ENCODE peak calls at places on chromosomes 12 and 14, in seven cellular contexts. M is cardiac fibroblast, N is fibroblast of mammary gland, V is tibial artery, G is tibial nerve, X is OCI-LY7, H is GM23338. K is an unnamed sample.

GRCh38 chr12:94676011-94676709 is 25.8 kb upstream of the TMCC3 start:
- DNase-seq in M (no peak), N (no peak), V (peak; percentile 80), G (peak; percentile 74), X (no peak), H (no peak), K (no peak)

GRCh38 chr12:17793854-17794253 is 296.1 kb downstream of the RERGL start:
- DNase-seq in M (no peak), N (no peak), V (no peak), G (no peak), X (no peak), H (no peak), K (peak; percentile 19)

GRCh38 chr12:26120561-26121274 is 4.1 kb downstream of the BHLHE41 start:
- DNase-seq in M (no peak), N (no peak), V (no peak), G (no peak), X (no peak), H (no peak), K (no peak)

GRCh38 chr14:85799668-85800067 is 269.7 kb downstream of the FLRT2 start:
- DNase-seq in M (no peak), N (no peak), V (no peak), G (no peak), X (no peak), H (no peak), K (no peak)

GRCh38 chr14:48973136-48973535 is 613.0 kb downstream of the RPS29 start:
- DNase-seq in M (no peak), N (no peak), V (no peak), G (no peak), X (no peak), H (no peak), K (no peak)

GRCh38 chr14:67940894-67941455 is 121.4 kb downstream of the RAD51B start:
- DNase-seq in M (peak; percentile 97), N (peak; percentile 98), V (peak; percentile 33), G (no peak), X (no peak), H (peak; percentile 9), K (no peak)

GRCh38 chr12:132955094-132955932 is 793 bp downstream of the ZNF605 start:
- DNase-seq in M (peak; percentile 79), N (peak; percentile 79), V (no peak), G (peak; percentile 12), X (peak; percentile 5), H (peak; percentile 52), K (peak; percentile 63)

GRCh38 chr12:116284401-116284800 is 6.9 kb upstream of the MED13L start:
- DNase-seq in M (peak; percentile 78), N (peak; percentile 73), V (no peak), G (no peak), X (no peak), H (no peak), K (no peak)

GRCh38 chr12:66269757-66270383 is 32.4 kb upstream of the HELB start:
- DNase-seq in M (peak; percentile 71), N (peak; percentile 64), V (no peak), G (peak; percentile 37), X (peak; percentile 62), H (peak; percentile 89), K (peak; percentile 53)

GRCh38 chr12:13038491-13039161 is 5.6 kb upstream of the FAM234B start:
- DNase-seq in M (peak; percentile 84), N (peak; percentile 93), V (no peak), G (no peak), X (no peak), H (no peak), K (peak; percentile 59)

GRCh38 chr14:77189479-77189878 is 7.9 kb downstream of the TMEM63C start:
- DNase-seq in M (no peak), N (no peak), V (no peak), G (no peak), X (no peak), H (no peak), K (no peak)

GRCh38 chr14:71521736-71522135 is 410.5 kb upstream of the RGS6 start:
- DNase-seq in M (no peak), N (no peak), V (no peak), G (no peak), X (no peak), H (no peak), K (no peak)

GRCh38 chr14:53306267-53306721 is 153.2 kb upstream of the DDHD1 start:
- DNase-seq in M (peak; percentile 73), N (peak; percentile 67), V (peak; percentile 48), G (peak; percentile 46), X (peak; percentile 40), H (peak; percentile 74), K (peak; percentile 60)

GRCh38 chr12:8698132-8698829 is 490 bp downstream of the RIMKLB start:
- DNase-seq in M (peak; percentile 44), N (peak; percentile 17), V (peak; percentile 74), G (peak; percentile 57), X (peak; percentile 60), H (peak; percentile 72), K (peak; percentile 47)

GRCh38 chr12:8702159-8702558 is 4.4 kb downstream of the RIMKLB start:
- DNase-seq in M (no peak), N (no peak), V (no peak), G (no peak), X (no peak), H (no peak), K (no peak)

GRCh38 chr12:8698830-8699330 is 1.1 kb downstream of the RIMKLB start:
- DNase-seq in M (peak; percentile 45), N (peak; percentile 30), V (no peak), G (no peak), X (no peak), H (no peak), K (peak; percentile 50)

GRCh38 chr12:8697476-8698131 is at the start of gene RIMKLB:
- DNase-seq in M (peak; percentile 76), N (peak; percentile 57), V (peak; percentile 84), G (peak; percentile 77), X (peak; percentile 89), H (peak; percentile 92), K (peak; percentile 79)

DNA sequence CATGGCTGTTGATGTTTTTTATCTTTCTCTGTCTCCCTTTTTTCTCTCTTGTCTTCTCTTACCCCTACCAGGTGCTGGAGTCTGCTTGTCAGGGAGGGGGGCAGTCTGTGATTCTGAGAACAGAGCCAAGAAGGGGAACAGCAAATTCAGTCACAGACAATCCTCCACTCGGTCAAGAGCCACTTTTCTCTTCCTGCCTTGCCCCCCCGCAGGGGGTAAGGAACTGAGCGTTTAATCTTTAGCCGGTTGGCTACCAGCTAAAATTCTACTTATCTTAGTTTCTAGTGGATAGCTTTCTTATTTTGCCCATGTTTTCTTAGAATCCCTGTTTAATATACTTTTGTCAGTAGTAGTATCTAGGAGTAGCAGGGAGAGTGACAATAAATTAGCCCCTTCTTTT is 1.9 kb downstream of the RIMKLB start:
- DNase-seq in M (no peak), N (no peak), V (no peak), G (no peak), X (peak; percentile 51), H (peak; percentile 59), K (no peak)
- H3K4me3 ChIP-seq in M (no peak overlapping the region), N (no peak overlapping the region), V (peak overlapping the region; percentile 69), G (no peak overlapping the region), X (peak overlapping the region; percentile 86), H (peak overlapping the region; percentile 60), K (no peak overlapping the region)

GRCh38 chr12:104091136-104091535 is 26.8 kb downstream of the HCFC2 start:
- DNase-seq in M (no peak), N (no peak), V (no peak), G (no peak), X (no peak), H (no peak), K (no peak)
- TF ChIP-seq CTCF in M (no peak), N (no peak), V (no peak), G (no peak), X (no peak), H (no peak), K (no peak)

GRCh38 chr12:80709811-80710726 is 2.6 kb downstream of the MYF6 start:
- DNase-seq in M (peak; percentile 18), N (no peak), V (no peak), G (no peak), X (peak; percentile 22), H (peak; percentile 87), K (peak; percentile 8)
- H3K4me3 ChIP-seq in M (no peak overlapping the region), N (no peak overlapping the region), V (no peak overlapping the region), G (no peak overlapping the region), X (no peak overlapping the region), H (peak overlapping the region; percentile 50), K (no peak overlapping the region)

GRCh38 chr14:73283592-73284379 is 46.5 kb downstream of the PAPLN start:
- DNase-seq in M (no peak), N (peak; percentile 31), V (no peak), G (no peak), X (no peak), H (peak; percentile 84), K (peak; percentile 42)
- TF ChIP-seq CTCF in M (peak; percentile 0), N (peak; percentile 25), V (no peak), G (no peak), X (peak; percentile 35), H (peak; percentile 62), K (peak; percentile 48)

GRCh38 chr12:3207174-3207573 is 130.0 kb downstream of the TSPAN9 start:
- DNase-seq in M (no peak), N (no peak), V (no peak), G (no peak), X (no peak), H (no peak), K (no peak)

GRCh38 chr12:3205742-3206519 is 128.8 kb downstream of the TSPAN9 start:
- DNase-seq in M (peak; percentile 45), N (no peak), V (no peak), G (no peak), X (no peak), H (no peak), K (peak; percentile 23)

GRCh38 chr12:3204716-3205617 is 127.8 kb downstream of the TSPAN9 start:
- DNase-seq in M (no peak), N (no peak), V (no peak), G (no peak), X (no peak), H (no peak), K (no peak)

GRCh38 chr12:3206536-3207072 is 129.4 kb downstream of the TSPAN9 start:
- DNase-seq in M (no peak), N (no peak), V (no peak), G (no peak), X (no peak), H (no peak), K (no peak)

DNA sequence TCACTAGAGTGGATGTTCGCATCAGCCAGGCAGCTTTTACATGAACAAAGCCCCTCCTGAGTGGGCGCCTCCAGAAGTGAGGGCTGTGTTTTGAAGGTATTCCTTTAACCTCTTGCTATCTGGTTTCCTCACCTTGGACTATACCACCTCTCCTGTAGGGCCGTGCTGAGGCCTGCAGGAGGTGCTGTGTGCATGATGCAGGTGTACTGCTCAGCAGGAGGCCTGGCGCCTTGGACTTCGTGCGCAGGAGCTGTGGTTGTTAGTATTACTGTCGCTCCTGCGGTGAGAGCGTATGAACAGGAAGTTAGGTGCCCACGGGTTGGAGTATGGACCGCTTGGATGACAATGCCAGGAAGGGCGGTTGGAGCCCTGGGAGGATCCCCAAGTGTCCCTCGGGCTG is 130.7 kb downstream of the TSPAN9 start:
- DNase-seq in M (no peak), N (no peak), V (no peak), G (no peak), X (no peak), H (peak; percentile 88), K (peak; percentile 22)
- H3K4me3 ChIP-seq in M (no peak overlapping the region), N (no peak overlapping the region), V (no peak overlapping the region), G (no peak overlapping the region), X (no peak overlapping the region), H (no peak overlapping the region), K (no peak overlapping the region)

K was measured in epithelial cell of esophagus.